ENCODE peak calls at places on chromosome 12, in four cellular contexts. One of them, this sample, is unnamed.

GRCh38 chr12:86249856-86250255 is 6.3 kb downstream of the MGAT4C start:
- DNase-seq in K562: no peak
- DNase-seq in GM12891: no peak
- DNase-seq in GM12878: no peak
- DNase-seq in this sample: no peak

GRCh38 chr12:69059465-69060457 is 126.8 kb upstream of the CPM start:
- DNase-seq in GM12891: no peak
- DNase-seq in K562: peak
- DNase-seq in GM12878: no peak
- DNase-seq in this sample: no peak

GRCh38 chr12:65533177-65533883 is 254.8 kb downstream of the MSRB3 start:
- DNase-seq in GM12878: no peak
- DNase-seq in K562: no peak
- DNase-seq in GM12891: no peak
- DNase-seq in this sample: no peak

GRCh38 chr12:12070674-12071661 is at the start of gene BCL2L14:
- DNase-seq in GM12891: no peak
- DNase-seq in GM12878: peak
- DNase-seq in K562: no peak
- DNase-seq in this sample: no peak

GRCh38 chr12:111764120-111764821 is 2.5 kb upstream of the ALDH2 start:
- DNase-seq in K562: no peak
- DNase-seq in GM12891: no peak
- DNase-seq in GM12878: peak
- DNase-seq in this sample: no peak

GRCh38 chr12:77118696-77119095 is 53.3 kb upstream of the E2F7 start:
- DNase-seq in K562: no peak
- DNase-seq in GM12891: no peak
- DNase-seq in GM12878: no peak
- DNase-seq in this sample: no peak

GRCh38 chr12:122891661-122892525 is 4.0 kb downstream of the VPS37B start:
- DNase-seq in GM12878: no peak
- DNase-seq in GM12891: no peak
- DNase-seq in K562: peak
- DNase-seq in this sample: no peak

GRCh38 chr12:50326636-50327284 is 43.4 kb upstream of the LIMA1 start:
- DNase-seq in K562: no peak
- DNase-seq in GM12878: no peak
- DNase-seq in GM12891: no peak
- DNase-seq in this sample: no peak

DNA sequence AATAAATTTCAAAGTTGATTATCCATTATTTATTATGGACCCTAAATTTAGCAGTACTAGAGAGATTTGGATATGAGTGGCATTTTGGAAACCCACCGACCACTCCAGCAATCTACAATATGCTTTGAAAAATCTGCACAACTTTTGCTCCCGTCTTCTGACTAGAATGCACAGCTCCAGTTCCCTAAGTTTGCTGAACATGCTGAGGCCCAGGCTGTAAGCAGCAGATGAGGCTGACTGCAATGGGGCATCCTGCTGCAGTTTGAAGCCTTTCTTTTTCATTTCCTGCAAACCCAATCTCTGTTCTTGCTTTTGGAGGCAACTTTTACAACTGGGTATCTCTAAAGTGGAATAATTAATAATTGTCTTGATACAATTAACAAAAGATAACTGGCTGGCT is 405.8 kb downstream of the ATP23 start:
- DNase-seq in GM12878: no peak
- DNase-seq in K562: no peak
- DNase-seq in GM12891: no peak
- DNase-seq in this sample: no peak
- TF ChIP-seq TAF1 in GM12878: no peak
- TF ChIP-seq TAF1 in K562: no peak
- TF ChIP-seq TAF1 in GM12891: no peak
- TF ChIP-seq TAF1 in this sample: no peak

DNA sequence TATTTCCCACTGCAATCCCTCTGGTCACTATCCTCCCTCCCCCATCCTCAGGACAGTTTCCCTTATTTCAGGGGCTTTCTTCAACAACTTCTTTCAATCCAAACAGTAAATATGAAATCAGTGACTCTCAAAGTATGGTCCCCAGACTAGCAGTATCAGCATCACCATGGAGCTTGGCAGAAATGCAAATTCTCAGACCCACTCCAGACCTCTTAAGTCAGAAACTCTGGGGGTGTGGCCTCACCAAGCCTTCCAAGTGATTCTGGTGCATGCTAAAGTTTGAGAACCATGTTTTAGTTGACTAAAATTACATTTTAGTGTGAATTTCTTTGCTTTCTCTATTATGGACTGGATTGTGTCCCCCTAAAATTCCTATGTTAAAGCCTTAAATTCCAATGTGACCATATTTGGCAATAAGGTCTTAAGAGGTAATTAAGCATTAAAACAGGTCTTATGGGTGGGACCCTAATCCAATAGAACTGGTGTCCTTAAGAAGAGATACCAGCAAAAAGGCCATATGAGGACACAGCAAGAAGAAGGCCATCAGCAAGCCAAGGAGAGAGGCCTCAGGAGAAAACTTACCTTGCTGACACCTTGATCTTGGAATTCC is 23.2 kb downstream of the ATP2B1 start:
- DNase-seq in GM12891: no peak
- DNase-seq in K562: no peak
- DNase-seq in GM12878: no peak
- DNase-seq in this sample: no peak
- TF ChIP-seq TAF1 in GM12891: no peak
- TF ChIP-seq TAF1 in K562: no peak
- TF ChIP-seq TAF1 in GM12878: no peak
- TF ChIP-seq TAF1 in this sample: no peak

GRCh38 chr12:130068741-130069140 is 93.5 kb upstream of the FZD10 start:
- DNase-seq in GM12891: no peak
- DNase-seq in K562: no peak
- DNase-seq in GM12878: no peak
- DNase-seq in this sample: no peak

GRCh38 chr12:130074661-130075406 is 87.4 kb upstream of the FZD10 start:
- DNase-seq in K562: no peak
- DNase-seq in GM12891: no peak
- DNase-seq in GM12878: no peak
- DNase-seq in this sample: no peak

GRCh38 chr12:130073721-130074120 is 88.5 kb upstream of the FZD10 start:
- DNase-seq in K562: no peak
- DNase-seq in GM12891: no peak
- DNase-seq in GM12878: no peak
- DNase-seq in this sample: no peak

GRCh38 chr12:130066742-130067141 is 95.5 kb upstream of the FZD10 start:
- DNase-seq in GM12891: no peak
- DNase-seq in K562: no peak
- DNase-seq in GM12878: no peak
- DNase-seq in this sample: no peak

DNA sequence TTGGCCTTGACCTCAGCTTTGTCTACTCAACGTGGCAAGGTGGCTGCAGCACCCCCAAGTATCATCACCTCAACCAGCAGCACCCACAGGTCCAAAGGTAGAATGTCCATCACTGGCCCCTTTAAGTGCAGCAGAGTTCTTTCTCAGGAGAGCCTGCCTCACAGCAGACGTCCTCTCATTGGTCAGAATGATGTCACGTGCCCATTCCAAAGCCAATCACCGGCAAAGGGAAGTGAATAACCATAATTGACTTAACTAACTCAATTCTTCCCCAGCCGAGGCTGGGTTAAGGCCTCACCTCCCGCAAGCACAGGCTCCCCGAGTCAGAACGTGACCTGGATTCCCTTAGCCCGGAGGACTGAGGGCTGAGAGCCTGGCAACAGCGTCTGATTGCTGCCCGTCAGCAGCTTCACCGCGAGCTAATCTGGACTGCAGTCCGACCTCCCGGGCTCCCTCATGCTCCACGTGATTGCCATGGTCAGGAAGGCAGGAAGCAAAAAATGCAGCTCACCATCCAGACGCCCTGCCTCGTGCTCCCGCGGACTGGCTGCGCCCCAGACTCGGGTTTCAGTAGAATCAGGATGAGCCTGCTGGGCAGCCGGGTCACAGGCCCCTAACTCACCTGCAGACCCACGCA is 92.1 kb upstream of the FZD10 start:
- DNase-seq in GM12878: no peak
- DNase-seq in GM12891: no peak
- DNase-seq in K562: peak
- DNase-seq in this sample: no peak
- TF ChIP-seq TAF1 in GM12878: no peak
- TF ChIP-seq TAF1 in GM12891: no peak
- TF ChIP-seq TAF1 in K562: no peak
- TF ChIP-seq TAF1 in this sample: no peak

GRCh38 chr12:42962384-42962783 is 372.8 kb upstream of the PRICKLE1 start:
- DNase-seq in K562: no peak
- DNase-seq in GM12891: no peak
- DNase-seq in GM12878: no peak
- DNase-seq in this sample: no peak
- TF ChIP-seq TAF1 in K562: no peak
- TF ChIP-seq TAF1 in GM12891: no peak
- TF ChIP-seq TAF1 in GM12878: no peak
- TF ChIP-seq TAF1 in this sample: no peak

DNA sequence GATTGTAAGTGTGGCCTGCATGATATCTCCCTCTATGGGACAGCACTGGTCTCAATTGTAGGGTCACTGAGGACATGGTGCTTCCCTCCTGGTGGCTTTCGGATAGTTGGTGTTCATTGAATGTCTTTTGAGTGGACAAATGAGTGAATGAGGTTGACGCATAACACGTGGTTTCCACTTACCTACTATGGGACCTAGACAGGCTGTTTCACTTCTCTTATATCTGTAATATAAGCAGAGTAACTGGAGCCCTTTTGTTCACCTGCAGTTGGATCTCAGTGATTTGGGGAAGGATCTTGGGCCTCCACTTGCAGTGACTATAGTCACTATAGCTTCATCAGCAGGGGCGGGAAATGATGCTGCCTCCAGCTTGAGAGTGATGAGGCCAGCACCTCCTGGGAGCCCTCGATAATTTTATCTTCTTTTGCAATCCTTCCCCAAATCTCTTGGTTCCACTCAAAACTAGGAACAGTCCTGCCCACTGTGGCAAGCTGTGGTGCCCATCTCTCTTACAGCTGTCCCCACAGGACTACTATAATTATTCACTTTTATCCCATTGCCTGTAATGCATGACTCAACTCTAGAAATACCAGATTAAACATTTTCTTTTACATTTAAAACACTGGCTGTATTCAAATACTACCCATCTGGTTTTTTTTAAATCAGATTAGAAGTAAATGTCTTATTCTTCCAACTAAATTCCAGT is 242.9 kb downstream of the CHST11 start:
- DNase-seq in GM12878: peak
- DNase-seq in GM12891: peak
- DNase-seq in K562: no peak
- DNase-seq in this sample: no peak
- TF ChIP-seq TAF1 in GM12878: no peak
- TF ChIP-seq TAF1 in GM12891: no peak
- TF ChIP-seq TAF1 in K562: no peak
- TF ChIP-seq TAF1 in this sample: no peak

DNA sequence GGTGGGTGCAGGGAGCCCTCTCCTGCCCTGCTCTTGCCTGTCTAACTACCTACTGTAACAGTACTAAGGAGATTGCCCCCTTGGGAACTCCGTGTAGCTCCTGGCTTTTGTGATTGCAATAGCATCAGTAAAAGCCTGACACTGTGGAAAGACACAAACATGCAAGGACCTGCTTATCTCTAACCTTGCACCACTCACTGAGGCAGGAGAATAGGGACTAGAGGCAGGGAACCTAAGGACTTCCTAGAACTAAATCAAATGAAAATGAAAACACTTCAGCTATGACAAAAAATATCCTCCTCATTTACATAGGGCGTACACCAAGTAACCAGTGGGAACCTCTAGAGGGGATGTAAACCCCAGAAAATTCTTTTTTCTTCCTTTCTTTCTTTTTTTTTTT is 28.5 kb downstream of the TUBA1A start:
- DNase-seq in GM12891: no peak
- DNase-seq in K562: peak
- DNase-seq in GM12878: no peak
- DNase-seq in this sample: no peak
- TF ChIP-seq TAF1 in GM12891: no peak
- TF ChIP-seq TAF1 in K562: no peak
- TF ChIP-seq TAF1 in GM12878: no peak
- TF ChIP-seq TAF1 in this sample: no peak

DNA sequence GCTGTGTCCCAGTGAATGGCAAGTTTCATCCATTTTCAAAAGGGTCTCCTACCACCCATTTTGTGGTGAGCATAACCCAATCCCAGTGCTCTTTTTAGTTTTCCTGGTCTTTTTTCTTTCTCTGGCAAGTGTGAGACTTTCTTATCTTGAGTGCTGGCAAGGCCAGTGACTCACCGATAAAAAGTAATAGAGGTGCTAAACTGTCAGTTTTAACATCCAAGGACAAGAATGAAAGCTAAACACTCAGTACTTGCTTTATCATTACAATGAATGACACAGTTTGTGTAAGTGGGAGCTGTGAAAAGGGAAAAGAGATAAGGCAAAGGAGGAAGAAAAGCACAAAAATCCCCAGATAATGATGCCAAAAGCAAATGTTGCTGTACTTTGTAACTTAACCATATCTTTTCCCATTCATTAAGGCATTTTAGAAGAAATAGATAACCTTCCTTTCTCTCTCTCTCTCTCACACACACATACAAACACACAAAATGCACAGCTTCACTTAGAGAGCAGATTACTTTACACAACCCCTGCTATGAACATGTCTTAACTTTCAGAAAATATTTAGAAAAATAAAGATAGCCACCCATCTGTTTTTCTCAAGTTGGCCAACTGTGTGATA is 4.9 kb upstream of the LRIG3 start:
- DNase-seq in K562: no peak
- DNase-seq in GM12878: no peak
- DNase-seq in GM12891: no peak
- DNase-seq in this sample: no peak
- TF ChIP-seq TAF1 in K562: no peak
- TF ChIP-seq TAF1 in GM12878: no peak
- TF ChIP-seq TAF1 in GM12891: no peak
- TF ChIP-seq TAF1 in this sample: no peak

DNA sequence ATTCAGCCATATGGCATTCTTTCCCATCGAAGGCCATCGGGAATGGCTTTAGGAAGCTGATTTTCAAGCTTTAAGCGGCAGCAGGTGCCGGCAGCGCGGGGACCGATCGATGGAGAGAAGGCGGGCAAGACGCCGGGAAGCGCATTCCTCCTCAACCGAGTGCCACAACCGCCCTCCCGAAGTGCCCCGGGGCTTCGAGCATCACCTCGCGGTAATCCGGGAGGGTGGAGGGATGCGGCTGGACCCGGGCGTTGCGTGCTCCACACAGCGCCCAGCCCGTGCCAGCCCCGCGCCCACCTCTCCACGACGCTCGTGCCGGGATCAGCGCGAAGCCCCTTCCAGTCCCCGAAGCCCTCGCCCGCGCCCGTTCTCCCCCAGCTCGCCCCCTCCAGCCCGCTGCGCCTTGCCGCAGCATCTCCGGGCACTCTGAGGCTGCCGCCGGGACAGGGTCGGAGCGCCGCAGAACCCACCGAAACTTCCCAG is 3.2 kb downstream of the USP44 start:
- DNase-seq in GM12878: no peak
- DNase-seq in GM12891: peak
- DNase-seq in K562: peak
- DNase-seq in this sample: no peak
- TF ChIP-seq TAF1 in GM12878: no peak
- TF ChIP-seq TAF1 in GM12891: no peak
- TF ChIP-seq TAF1 in K562: no peak
- TF ChIP-seq TAF1 in this sample: no peak

GRCh38 chr12:104522985-104523719 is 66.4 kb downstream of the CHST11 start:
- DNase-seq in GM12878: no peak
- DNase-seq in K562: peak
- DNase-seq in GM12891: no peak
- DNase-seq in this sample: no peak
- TF ChIP-seq TAF1 in GM12878: no peak
- TF ChIP-seq TAF1 in K562: no peak
- TF ChIP-seq TAF1 in GM12891: no peak
- TF ChIP-seq TAF1 in this sample: no peak

This sample was measured in GM12892.